ENCODE peak calls at places on chromosomes 11 and 22, in seven cellular contexts. S is A549; Y is fibroblast of lung; K is esophagus squamous epithelium; O is Peyer's patch; P is IMR-90; M is effector memory CD4-positive, alpha-beta T cell. R is an unnamed sample. For H3K4me1, the result is how much of the 10 kb centered on the place peaks cover.

GRCh38 chr22:30262112-30262511 is 4.5 kb downstream of the OSM start:
- DNase-seq in O (no peak), S (no peak), M (no peak), Y (no peak), K (no peak), P (no peak), R (no peak)

GRCh38 chr11:60899021-60899936 is 7.1 kb downstream of the PRPF19 start:
- DNase-seq in Y (peak), K (no peak), S (peak), P (peak), M (no peak), O (peak), R (peak)

GRCh38 chr22:26846645-26847044 is 189.3 kb downstream of the MIAT start:
- DNase-seq in K (no peak), S (no peak), P (no peak), O (no peak), M (no peak), Y (no peak), R (no peak)

GRCh38 chr11:125946712-125947418 is 1.0 kb downstream of the VSIG10L2 start:
- DNase-seq in O (no peak), M (no peak), S (no peak), P (no peak), Y (no peak), K (no peak), R (no peak)

GRCh38 chr22:31743871-31744270 is 6.1 kb downstream of the PRR14L start:
- DNase-seq in M (no peak), Y (no peak), P (no peak), S (no peak), O (no peak), K (no peak), R (no peak)

GRCh38 chr11:23679981-23680380 is 816.9 kb upstream of the LUZP2 start:
- DNase-seq in Y (no peak), M (no peak), P (no peak), K (no peak), O (no peak), S (no peak), R (no peak)

GRCh38 chr11:27902981-27903624 is 202.8 kb upstream of the BDNF start:
- DNase-seq in S (no peak), P (peak), O (no peak), M (no peak), K (no peak), Y (peak), R (no peak)

GRCh38 chr22:17906978-17907730 is 117.2 kb downstream of the MICAL3 start:
- DNase-seq in S (no peak), Y (no peak), K (no peak), P (no peak), M (no peak), O (no peak), R (no peak)

GRCh38 chr11:126732981-126733380 is 267.6 kb downstream of the KIRREL3 start:
- DNase-seq in K (no peak), Y (no peak), O (no peak), P (no peak), M (no peak), S (no peak), R (no peak)

GRCh38 chr22:48827904-48828555 is 999.6 kb downstream of the BRD1 start:
- DNase-seq in M (no peak), Y (no peak), K (no peak), P (no peak), O (peak), S (no peak), R (no peak)

GRCh38 chr11:86228967-86229330 is 15.6 kb upstream of the EED start:
- DNase-seq in P (no peak), Y (no peak), K (no peak), O (no peak), S (no peak), M (no peak), R (no peak)

GRCh38 chr11:88475991-88476418 is 138.5 kb upstream of the CTSC start:
- DNase-seq in S (no peak), K (no peak), Y (no peak), P (peak), M (no peak), O (no peak), R (no peak)

GRCh38 chr11:408154-409007 is 6.4 kb downstream of the SIGIRR start:
- DNase-seq in M (no peak), S (no peak), Y (no peak), P (no peak), K (no peak), O (peak), R (peak)

GRCh38 chr22:26646158-26646557 is 11.2 kb upstream of the MIAT start:
- DNase-seq in Y (no peak), S (no peak), P (peak), M (no peak), K (no peak), O (no peak), R (no peak)

GRCh38 chr22:29060931-29061330 is 700 bp downstream of the C22orf31 start:
- DNase-seq in K (no peak), O (peak), S (no peak), P (no peak), Y (no peak), M (no peak), R (no peak)

GRCh38 chr11:65945430-65945911 is at the start of gene TSGA10IP:
- DNase-seq in O (no peak), S (no peak), K (no peak), P (no peak), M (no peak), Y (no peak), R (no peak)

GRCh38 chr22:41687901-41688364 is 734 bp downstream of the SNU13 start:
- DNase-seq in S (no peak), K (no peak), M (no peak), P (peak), Y (peak), O (peak), R (no peak)

GRCh38 chr11:5679811-5680210 is 5.1 kb downstream of the TRIM5 start:
- DNase-seq in M (no peak), P (no peak), O (no peak), Y (no peak), K (no peak), S (no peak), R (no peak)

GRCh38 chr11:116543099-116543498 is 229.7 kb downstream of the BUD13 start:
- DNase-seq in P (no peak), M (no peak), O (no peak), K (no peak), Y (no peak), S (no peak), R (no peak)

GRCh38 chr11:16613401-16614381 is 124.8 kb upstream of the C11orf58 start:
- DNase-seq in P (peak), S (peak), Y (peak), K (no peak), M (no peak), O (peak), R (peak)

GRCh38 chr11:43806976-43807375 is 73.7 kb upstream of the ALKBH3 start:
- DNase-seq in K (no peak), O (no peak), Y (no peak), M (no peak), S (no peak), P (no peak), R (no peak)

GRCh38 chr11:94455861-94456260 is 37.8 kb downstream of the MRE11 start:
- DNase-seq in P (no peak), O (no peak), M (no peak), S (no peak), K (no peak), Y (no peak), R (no peak)

GRCh38 chr11:101436511-101437142 is 147.2 kb downstream of the TRPC6 start:
- DNase-seq in S (peak), Y (peak), P (peak), M (no peak), K (no peak), O (peak), R (no peak)

GRCh38 chr11:77879218-77879617 is 58.3 kb downstream of the AAMDC start:
- DNase-seq in P (peak), S (no peak), Y (peak), K (no peak), O (no peak), M (no peak), R (no peak)

GRCh38 chr11:61071208-61071681 is 31.0 kb upstream of the CD5 start:
- DNase-seq in S (no peak), M (peak), O (peak), K (no peak), P (no peak), Y (no peak), R (peak)

GRCh38 chr11:128711136-128711535 is 17.3 kb downstream of the FLI1 start:
- DNase-seq in K (no peak), P (peak), Y (peak), O (no peak), M (no peak), S (no peak), R (no peak)

GRCh38 chr11:65976216-65977176 is 15.0 kb downstream of the SART1 start:
- DNase-seq in M (no peak), P (no peak), S (no peak), O (no peak), K (no peak), Y (no peak), R (no peak)

GRCh38 chr11:12846766-12847615 is 162.1 kb upstream of the RASSF10 start:
- DNase-seq in M (no peak), P (no peak), S (no peak), Y (no peak), O (no peak), K (no peak), R (no peak)

GRCh38 chr11:34263462-34264186 is 94.2 kb downstream of the ABTB2 start:
- DNase-seq in P (peak), O (peak), Y (peak), M (no peak), K (no peak), S (peak), R (no peak)

GRCh38 chr11:24935059-24935458 is 438.2 kb downstream of the LUZP2 start:
- DNase-seq in K (no peak), S (no peak), Y (peak), O (no peak), P (peak), M (no peak), R (no peak)

GRCh38 chr22:25085930-25086901 is 113.4 kb upstream of the CRYBB3 start:
- DNase-seq in P (no peak), O (peak), Y (no peak), M (no peak), K (no peak), S (no peak), R (no peak)

GRCh38 chr22:20019661-20020532 is 1.0 kb upstream of the TANGO2 start:
- DNase-seq in K (no peak), Y (no peak), M (no peak), O (no peak), P (no peak), S (no peak), R (no peak)
- H3K4me3 ChIP-seq in K (peak), Y (no peak), M (peak), O (peak), P (peak), S (peak), R (peak)

DNA sequence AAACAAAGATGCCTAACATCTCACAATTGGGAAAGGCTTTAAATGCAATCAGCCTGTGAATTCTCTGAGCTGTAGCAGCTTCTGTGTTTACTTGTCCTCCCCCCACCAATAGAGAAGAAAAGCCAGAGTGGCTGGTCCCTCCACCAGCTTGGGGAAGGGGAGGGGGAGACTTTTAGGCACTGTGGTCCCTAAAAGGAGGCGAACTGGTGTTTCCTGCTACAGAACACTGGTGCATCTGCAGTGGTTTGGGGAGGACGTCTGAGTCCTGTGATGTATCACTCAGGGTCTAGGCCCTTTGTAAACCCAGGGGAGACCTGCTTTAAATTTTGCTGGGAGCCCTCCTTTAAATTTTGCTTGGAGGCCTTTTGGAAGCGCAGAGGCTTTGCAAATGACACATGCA is 16.9 kb downstream of the TNRC6B start:
- DNase-seq in S (no peak), P (no peak), M (no peak), O (no peak), Y (no peak), K (no peak), R (no peak)
- H3K27ac ChIP-seq in S (no peak), P (no peak), M (no peak), O (no peak), Y (no peak), K (no peak), R (no peak)

DNA sequence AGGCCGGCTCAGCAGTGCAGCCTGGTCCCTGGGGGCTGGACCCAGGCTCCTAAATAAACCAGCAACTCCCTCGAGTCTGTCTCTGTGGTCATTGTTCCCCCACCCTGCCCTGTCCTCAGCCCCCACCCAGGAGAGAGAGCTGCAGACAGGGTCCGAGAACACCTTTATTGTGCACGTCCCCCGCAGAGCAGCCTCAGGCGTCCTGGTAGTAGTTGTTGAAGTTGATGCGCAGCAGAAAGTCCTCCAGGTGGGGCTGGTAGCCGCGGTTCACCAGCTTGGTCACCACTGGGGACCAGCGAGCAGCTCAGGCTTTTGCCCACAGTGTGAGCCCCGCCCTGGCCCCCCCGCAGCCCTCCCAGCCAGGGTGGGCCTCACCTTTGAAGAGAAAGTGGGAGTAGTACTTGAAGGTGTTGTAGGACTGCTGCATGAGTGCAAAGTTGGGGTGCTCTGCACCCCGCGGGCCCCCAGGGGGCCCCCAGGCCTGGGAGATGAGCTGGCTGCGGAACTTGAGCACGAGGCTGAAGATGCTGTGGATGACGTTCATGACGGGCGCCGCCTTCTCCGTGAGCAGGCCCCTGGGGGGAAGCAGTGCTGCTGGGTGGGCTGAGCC is 16.8 kb downstream of the SELENOO start:
- DNase-seq in K (no peak), P (no peak), O (no peak), Y (no peak), M (no peak), S (no peak), R (no peak)
- H3K4me1 ChIP-seq in K (under half), P (under half), O (under half), Y (under half), M (under half), S (under half), R (under half)

DNA sequence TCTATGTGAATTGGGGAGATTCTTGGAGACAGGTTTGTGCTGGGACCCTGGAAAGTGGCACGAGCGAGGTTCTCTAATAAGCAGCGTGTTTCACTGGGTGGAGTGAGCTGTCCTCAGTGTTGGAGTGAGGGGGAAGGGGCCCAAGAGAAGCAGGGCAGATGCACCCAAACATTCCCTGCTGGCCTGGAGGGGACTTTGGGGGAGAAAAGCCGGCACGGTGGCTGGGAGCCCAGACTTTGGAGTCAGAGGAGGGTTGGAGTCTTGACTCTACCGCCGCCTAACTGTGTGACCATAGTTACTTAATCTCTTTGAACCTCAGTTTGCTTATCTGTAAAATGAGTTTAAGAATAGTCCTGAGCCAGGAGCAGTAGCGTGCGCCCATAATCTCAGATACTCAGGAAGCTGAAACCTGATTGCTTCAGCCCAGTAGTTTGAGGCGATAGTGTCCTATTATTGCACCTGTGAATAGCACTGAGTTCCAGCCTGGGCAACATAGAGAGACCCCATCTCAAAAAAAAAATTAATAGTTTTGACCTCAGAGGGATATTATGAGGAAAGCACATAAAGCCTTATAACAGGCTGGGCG is 614 bp downstream of the NR1H3 start:
- DNase-seq in P (no peak), K (no peak), S (no peak), M (no peak), O (no peak), Y (no peak), R (no peak)
- H3K4me3 ChIP-seq in P (no peak), K (peak), S (peak), M (no peak), O (peak), Y (peak), R (no peak)

GRCh38 chr22:39528681-39529486 is 3.7 kb downstream of the RPS19BP1 start:
- DNase-seq in O (peak), Y (peak), P (peak), S (peak), M (peak), K (peak), R (peak)

GRCh38 chr22:39529487-39529851 is 3.1 kb downstream of the RPS19BP1 start:
- DNase-seq in P (no peak), Y (no peak), M (no peak), O (no peak), K (no peak), S (no peak), R (no peak)

GRCh38 chr22:39528080-39528661 is 4.4 kb downstream of the RPS19BP1 start:
- DNase-seq in K (no peak), Y (no peak), P (no peak), M (no peak), O (no peak), S (no peak), R (no peak)

GRCh38 chr22:39530692-39531331 is 1.7 kb downstream of the RPS19BP1 start:
- DNase-seq in K (no peak), O (no peak), Y (peak), P (peak), M (no peak), S (no peak), R (peak)

GRCh38 chr22:39530136-39530535 is 2.4 kb downstream of the RPS19BP1 start:
- DNase-seq in M (no peak), K (no peak), P (no peak), Y (no peak), O (no peak), S (no peak), R (no peak)
- H3K27ac ChIP-seq in M (no peak), K (no peak), P (no peak), Y (no peak), O (no peak), S (no peak), R (no peak)

DNA sequence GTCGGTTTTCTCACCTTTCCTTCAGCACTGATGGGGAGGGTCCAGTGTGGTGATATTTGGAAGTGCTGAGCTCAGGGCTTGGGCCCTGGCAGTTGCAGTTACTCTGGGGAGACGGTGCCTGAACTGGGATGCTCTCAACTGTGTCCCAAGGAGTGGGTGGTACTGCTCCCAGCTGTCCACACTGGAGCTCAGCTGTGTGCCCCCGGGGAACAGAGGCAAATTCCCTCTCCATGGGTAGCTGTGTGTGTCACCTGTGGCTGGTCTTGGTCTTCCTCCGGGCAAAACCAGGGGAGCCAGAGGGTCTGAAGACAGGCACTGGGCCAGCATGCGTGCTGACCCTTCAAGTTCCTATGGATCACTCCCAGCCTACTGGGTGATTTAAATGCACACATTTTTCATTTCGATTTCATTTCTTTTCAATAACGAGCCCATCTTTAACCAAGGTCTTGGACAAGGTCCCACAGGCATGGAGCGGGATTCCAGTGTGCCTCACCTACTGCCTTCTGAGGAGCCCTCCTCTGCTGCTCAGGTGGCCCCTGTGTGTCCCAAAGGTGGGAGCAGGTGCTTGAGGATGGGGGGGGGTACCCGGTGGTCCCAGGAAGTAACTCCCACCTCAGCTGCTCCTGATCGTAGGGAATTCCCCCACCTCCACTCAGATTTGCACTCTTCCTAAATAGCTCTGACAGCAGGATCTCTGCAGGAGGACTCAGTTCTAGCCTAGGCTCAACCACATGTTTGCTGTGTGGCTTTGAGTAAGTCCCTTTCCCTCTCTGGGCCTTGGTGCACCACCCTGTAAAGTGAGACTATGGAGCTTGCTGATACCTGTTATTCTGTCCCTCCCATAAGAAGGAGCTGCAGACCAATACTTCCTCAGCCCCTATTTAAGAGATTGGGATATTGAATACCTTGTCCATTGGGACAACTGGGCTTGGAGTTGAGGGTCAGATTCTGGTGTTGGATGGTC is 16.8 kb downstream of the PRDM11 start:
- DNase-seq in P (no peak), O (no peak), S (no peak), M (no peak), K (no peak), Y (no peak), R (no peak)
- H3K4me1 ChIP-seq in P (under half), O (under half), S (under half), M (under half), K (half or more), Y (under half), R (under half)

GRCh38 chr11:46421257-46421880 is 29.8 kb upstream of the CHRM4 start:
- DNase-seq in M (no peak), K (no peak), S (no peak), Y (no peak), P (no peak), O (no peak), R (no peak)
- H3K4me3 ChIP-seq in M (no peak), K (no peak), S (no peak), Y (no peak), P (no peak), O (no peak), R (no peak)

GRCh38 chr11:114156766-114157165 is 97.3 kb downstream of the ZBTB16 start:
- DNase-seq in K (no peak), Y (no peak), P (no peak), O (no peak), S (no peak), M (no peak), R (no peak)
- H3K27ac ChIP-seq in K (peak), Y (no peak), P (no peak), O (peak), S (no peak), M (no peak), R (no peak)